ENCODE peak calls at places on chromosomes 3 and 15, in nine cellular contexts. S is dorsolateral prefrontal cortex, E is progenitor cell of endocrine pancreas, A is psoas muscle, X is suprapubic skin, Y is osteocyte, J is AG09309, M is breast epithelium, Z is WTC11. R is an unnamed sample.

GRCh38 chr15:32861741-32862140 is 143.9 kb downstream of the GREM1 start:
- DNase-seq in A (peak), M (no peak), J (peak), Y (peak), E (no peak), Z (peak), X (peak), S (peak), R (peak)

GRCh38 chr3:177050466-177051237 is 146.6 kb downstream of the TBL1XR1 start:
- DNase-seq in Z (no peak), Y (no peak), J (peak), A (no peak), X (no peak), M (no peak), E (no peak), S (no peak), R (no peak)

GRCh38 chr15:64163662-64164362 is 990 bp upstream of the PPIB start:
- DNase-seq in Z (no peak), J (no peak), S (no peak), Y (no peak), E (no peak), A (no peak), X (no peak), M (no peak), R (no peak)

GRCh38 chr15:42065008-42065407 is 29.4 kb downstream of the PLA2G4D start:
- DNase-seq in J (no peak), M (no peak), E (no peak), Z (no peak), Y (peak), X (peak), A (no peak), S (peak), R (no peak)

GRCh38 chr15:50890751-50891150 is 17.7 kb upstream of the AP4E1 start:
- DNase-seq in Y (no peak), M (no peak), E (no peak), X (no peak), A (no peak), S (no peak), Z (no peak), J (no peak), R (no peak)

GRCh38 chr3:27729748-27730611 is 7.9 kb upstream of the EOMES start:
- DNase-seq in S (no peak), Z (no peak), J (no peak), M (no peak), Y (no peak), X (no peak), E (no peak), A (peak), R (no peak)

GRCh38 chr15:73344051-73344450 is 24.7 kb downstream of the HCN4 start:
- DNase-seq in Y (no peak), M (no peak), X (no peak), S (no peak), E (no peak), A (no peak), J (no peak), Z (no peak), R (no peak)

GRCh38 chr3:132231633-132232032 is 85.6 kb upstream of the ACP3 start:
- DNase-seq in J (peak), S (no peak), Z (peak), X (no peak), Y (no peak), E (no peak), A (no peak), M (no peak), R (peak)

GRCh38 chr3:63192248-63192647 is 85.9 kb upstream of the SYNPR start:
- DNase-seq in M (no peak), Z (no peak), S (no peak), Y (no peak), J (no peak), X (no peak), A (no peak), E (no peak), R (no peak)

GRCh38 chr3:182959474-182960350 is 20.6 kb downstream of the DCUN1D1 start:
- DNase-seq in A (no peak), X (no peak), M (no peak), S (no peak), Z (no peak), J (no peak), E (no peak), Y (no peak), R (no peak)

GRCh38 chr15:27492021-27492621 is 521.1 kb downstream of the GABRG3 start:
- DNase-seq in Z (no peak), J (no peak), E (no peak), A (no peak), M (no peak), S (peak), X (no peak), Y (no peak), R (no peak)

GRCh38 chr3:16448691-16449090 is 64.8 kb downstream of the RFTN1 start:
- DNase-seq in Y (peak), A (peak), M (peak), S (peak), J (peak), E (no peak), Z (no peak), X (peak), R (peak)

GRCh38 chr15:65752151-65752700 is 39.9 kb downstream of the DENND4A start:
- DNase-seq in J (no peak), X (no peak), S (no peak), M (no peak), Y (no peak), Z (no peak), A (no peak), E (no peak), R (no peak)

GRCh38 chr15:101389362-101389761 is 94.3 kb upstream of the SNRPA1 start:
- DNase-seq in J (no peak), M (no peak), Y (no peak), S (no peak), X (peak), Z (no peak), A (peak), E (no peak), R (no peak)

GRCh38 chr3:99410789-99411311 is 227.5 kb upstream of the COL8A1 start:
- DNase-seq in J (peak), Z (no peak), S (no peak), M (no peak), E (no peak), Y (peak), A (no peak), X (no peak), R (peak)

GRCh38 chr15:63857459-63857856 is 23.7 kb upstream of the HERC1 start:
- DNase-seq in S (no peak), Y (no peak), E (no peak), M (no peak), J (no peak), Z (no peak), X (no peak), A (no peak), R (no peak)

GRCh38 chr3:108489776-108490175 is 20.6 kb downstream of the MYH15 start:
- DNase-seq in Y (no peak), S (no peak), J (no peak), M (no peak), Z (peak), X (no peak), E (no peak), A (no peak), R (no peak)

GRCh38 chr3:117019082-117019713 is 309.6 kb downstream of the TUSC7 start:
- DNase-seq in X (no peak), M (peak), J (peak), A (no peak), E (peak), S (peak), Y (no peak), Z (peak), R (peak)

DNA sequence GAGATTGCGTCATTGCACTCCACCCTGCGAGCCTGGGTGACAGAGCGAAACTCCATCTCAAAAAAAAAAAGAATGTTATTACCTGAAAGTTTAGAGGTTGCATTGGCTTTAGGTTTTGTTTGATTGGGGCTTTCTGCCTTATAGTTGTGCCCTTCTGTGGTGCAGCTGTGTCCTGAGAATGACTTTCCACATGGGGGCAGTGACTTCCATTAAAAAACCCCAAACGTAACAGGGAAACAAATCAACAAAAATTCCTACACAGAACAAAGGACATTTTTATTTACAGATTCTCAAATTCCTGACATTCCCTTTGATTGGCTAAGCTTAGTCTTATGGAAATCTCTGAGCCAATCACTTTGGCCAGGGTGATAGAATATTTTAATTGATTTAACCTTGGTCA is 154.1 kb upstream of the GPR149 start:
- DNase-seq in Z (no peak), S (no peak), M (no peak), X (no peak), E (no peak), J (no peak), Y (no peak), A (no peak), R (no peak)
- TF ChIP-seq CTCF in Z (no peak), S (no peak), M (no peak), X (no peak), E (no peak), J (no peak), Y (no peak), A (no peak), R (no peak)

DNA sequence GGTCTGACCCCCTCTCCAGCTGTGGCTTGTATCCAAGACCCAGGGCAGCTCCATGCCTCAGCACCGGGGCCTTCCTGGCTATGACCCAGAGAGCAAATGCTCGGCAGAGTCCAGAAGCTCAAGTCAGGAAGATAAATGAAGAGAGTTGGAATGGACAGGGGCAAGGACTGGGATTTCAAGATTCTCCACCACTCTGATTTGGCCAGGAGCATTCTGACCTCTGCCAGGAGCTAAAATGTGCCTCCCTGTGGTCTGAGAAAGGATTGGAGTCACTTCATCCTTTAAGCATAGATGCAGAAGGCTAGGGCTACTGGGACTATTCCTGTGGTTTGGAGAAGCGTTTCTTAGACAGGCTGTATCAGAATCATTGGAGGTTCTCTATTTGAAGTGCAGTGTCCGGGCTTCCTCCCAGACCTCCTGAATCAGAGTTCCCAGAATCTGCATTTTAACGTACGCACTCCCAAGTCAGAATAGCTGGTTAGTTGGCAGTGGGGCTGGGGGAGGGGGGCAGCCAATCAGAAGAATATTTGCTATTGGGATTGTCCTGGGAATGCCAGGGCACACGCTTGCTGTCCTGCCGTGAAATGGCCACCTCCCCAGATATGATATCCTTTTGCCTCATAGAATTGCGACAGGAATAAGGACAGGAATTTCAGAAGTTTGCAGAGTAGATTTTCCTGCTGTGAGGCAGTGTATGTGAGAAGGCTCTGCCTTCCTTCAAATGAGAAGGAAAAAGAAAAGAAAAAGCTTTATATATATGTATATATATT is 57.4 kb downstream of the HRH1 start:
- DNase-seq in E (no peak), Y (no peak), J (no peak), X (no peak), S (no peak), A (no peak), Z (no peak), M (no peak), R (no peak)
- TF ChIP-seq CTCF in E (no peak), Y (peak), J (peak), X (no peak), S (no peak), A (no peak), Z (no peak), M (no peak), R (peak)

GRCh38 chr3:78633626-78634025 is 1134.2 kb downstream of the ROBO1 start:
- DNase-seq in X (no peak), Z (no peak), M (no peak), J (no peak), S (no peak), A (no peak), E (no peak), Y (no peak), R (no peak)
- TF ChIP-seq CTCF in X (no peak), Z (no peak), M (no peak), J (no peak), S (no peak), A (no peak), E (no peak), Y (no peak), R (no peak)

GRCh38 chr3:153161714-153162512 is at the start of gene RAP2B:
- DNase-seq in J (peak), Y (peak), S (peak), Z (peak), E (peak), A (peak), M (peak), X (peak), R (peak)
- TF ChIP-seq CTCF in J (no peak), Y (peak), S (peak), Z (no peak), E (no peak), A (no peak), M (no peak), X (peak), R (no peak)

DNA sequence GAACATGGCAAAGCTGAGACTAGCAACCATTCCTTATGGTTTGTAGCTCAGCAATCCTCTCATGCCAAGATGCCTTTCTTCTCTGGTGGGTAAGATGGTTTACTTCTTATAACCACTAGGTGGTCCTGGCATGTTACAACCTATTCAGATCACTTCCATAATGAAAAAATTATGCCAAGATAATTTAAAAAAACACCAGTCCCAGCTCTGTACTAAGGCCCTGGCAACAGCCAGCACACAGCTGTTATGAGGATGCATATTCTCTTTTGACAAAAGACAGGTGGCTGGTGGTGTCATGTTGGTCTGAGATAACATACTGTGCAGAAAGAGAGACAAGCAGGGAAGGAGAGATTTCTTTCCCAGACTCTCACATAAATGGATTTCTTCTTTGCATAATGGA is 65.7 kb upstream of the FRMD4B start:
- DNase-seq in M (no peak), Y (no peak), E (no peak), Z (no peak), A (no peak), S (no peak), J (no peak), X (no peak), R (no peak)
- TF ChIP-seq CTCF in M (no peak), Y (peak), E (peak), Z (no peak), A (peak), S (peak), J (peak), X (no peak), R (peak)

GRCh38 chr3:61530355-61530754 is 31.0 kb upstream of the PTPRG start:
- DNase-seq in Z (no peak), J (no peak), Y (no peak), M (no peak), S (no peak), E (no peak), X (no peak), A (no peak), R (no peak)
- TF ChIP-seq CTCF in Z (no peak), J (peak), Y (peak), M (peak), S (peak), E (peak), X (no peak), A (peak), R (peak)

GRCh38 chr3:68306571-68306970 is 625.8 kb downstream of the TAFA4 start:
- DNase-seq in M (no peak), J (no peak), E (peak), X (no peak), S (no peak), Z (peak), A (no peak), Y (no peak), R (no peak)
- TF ChIP-seq CTCF in M (no peak), J (no peak), E (no peak), X (no peak), S (no peak), Z (no peak), A (no peak), Y (no peak), R (no peak)

DNA sequence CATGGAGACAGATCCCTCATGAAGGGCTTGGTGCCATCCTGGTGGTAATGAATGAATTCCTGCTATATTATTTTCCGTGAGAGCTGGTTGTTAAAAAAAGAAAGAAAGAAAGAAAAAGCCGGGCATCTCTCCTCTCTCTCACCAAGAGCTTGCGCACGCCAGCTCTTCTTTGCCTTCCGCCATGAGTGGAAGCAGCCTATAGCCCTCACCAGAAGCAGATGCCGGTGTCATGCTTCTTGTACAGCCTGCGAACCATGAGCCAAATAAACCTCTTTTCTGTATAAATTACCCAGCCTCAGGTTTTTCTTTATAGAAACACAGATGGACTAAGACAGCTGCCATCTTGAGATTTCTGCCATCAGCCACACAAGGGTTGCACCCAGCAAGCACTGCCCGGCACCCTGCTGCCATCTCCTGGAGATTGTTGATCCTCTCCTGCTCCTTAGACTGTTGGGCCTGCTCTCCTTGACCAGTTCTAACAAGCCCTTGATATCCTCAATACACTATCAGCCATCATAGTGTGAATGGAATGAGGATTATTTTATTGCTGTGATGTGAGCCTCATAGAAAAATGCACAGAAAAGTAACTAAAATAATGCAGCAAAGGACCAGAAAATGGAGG is 3.5 kb upstream of the AHSG start:
- DNase-seq in X (no peak), M (no peak), J (no peak), Z (no peak), S (no peak), A (no peak), E (no peak), Y (no peak), R (no peak)
- TF ChIP-seq CTCF in X (no peak), M (no peak), J (peak), Z (no peak), S (no peak), A (no peak), E (no peak), Y (no peak), R (peak)

GRCh38 chr15:40307421-40308165 is at the start of gene PLCB2:
- DNase-seq in Y (no peak), A (peak), E (no peak), Z (peak), S (no peak), X (no peak), J (no peak), M (no peak), R (no peak)
- TF ChIP-seq CTCF in Y (peak), A (no peak), E (peak), Z (no peak), S (no peak), X (no peak), J (peak), M (no peak), R (peak)

R was measured in BJ.